ENCODE peak calls at places on chromosomes 6 and 20, in eight cellular contexts. One of them, this sample, is unnamed.

GRCh38 chr20:1893721-1894470 is 1.3 kb upstream of the SIRPA start:
- DNase-seq in caudate nucleus: peak
- DNase-seq in hepatocyte: no peak
- DNase-seq in CD4-positive, CD25-positive, alpha-beta regulatory T cell: no peak
- DNase-seq in heart right ventricle: no peak
- DNase-seq in IMR-90: no peak
- DNase-seq in PC-3: no peak
- DNase-seq in tibial artery: peak
- DNase-seq in this sample: no peak

GRCh38 chr20:35901678-35902544 is 52.4 kb downstream of the SCAND1 start:
- DNase-seq in caudate nucleus: no peak
- DNase-seq in PC-3: peak
- DNase-seq in IMR-90: peak
- DNase-seq in hepatocyte: peak
- DNase-seq in CD4-positive, CD25-positive, alpha-beta regulatory T cell: no peak
- DNase-seq in tibial artery: no peak
- DNase-seq in heart right ventricle: no peak
- DNase-seq in this sample: no peak

GRCh38 chr6:35663447-35664235 is 25.1 kb downstream of the FKBP5 start:
- DNase-seq in tibial artery: no peak
- DNase-seq in PC-3: peak
- DNase-seq in CD4-positive, CD25-positive, alpha-beta regulatory T cell: peak
- DNase-seq in IMR-90: peak
- DNase-seq in hepatocyte: no peak
- DNase-seq in heart right ventricle: no peak
- DNase-seq in caudate nucleus: no peak
- DNase-seq in this sample: no peak

GRCh38 chr6:89221971-89222887 is 5.1 kb upstream of the GABRR1 start:
- DNase-seq in IMR-90: no peak
- DNase-seq in caudate nucleus: no peak
- DNase-seq in tibial artery: no peak
- DNase-seq in hepatocyte: no peak
- DNase-seq in PC-3: peak
- DNase-seq in CD4-positive, CD25-positive, alpha-beta regulatory T cell: no peak
- DNase-seq in heart right ventricle: no peak
- DNase-seq in this sample: no peak

GRCh38 chr6:155883334-155883731 is 427.7 kb upstream of the NOX3 start:
- DNase-seq in CD4-positive, CD25-positive, alpha-beta regulatory T cell: no peak
- DNase-seq in PC-3: no peak
- DNase-seq in hepatocyte: no peak
- DNase-seq in IMR-90: no peak
- DNase-seq in heart right ventricle: no peak
- DNase-seq in tibial artery: no peak
- DNase-seq in caudate nucleus: no peak
- DNase-seq in this sample: no peak

GRCh38 chr6:3651698-3652229 is 99.7 kb downstream of the PXDC1 start:
- DNase-seq in PC-3: no peak
- DNase-seq in hepatocyte: no peak
- DNase-seq in caudate nucleus: no peak
- DNase-seq in heart right ventricle: no peak
- DNase-seq in tibial artery: no peak
- DNase-seq in CD4-positive, CD25-positive, alpha-beta regulatory T cell: no peak
- DNase-seq in IMR-90: no peak
- DNase-seq in this sample: no peak

GRCh38 chr20:23655551-23656211 is 17.9 kb upstream of the CST3 start:
- DNase-seq in caudate nucleus: peak
- DNase-seq in CD4-positive, CD25-positive, alpha-beta regulatory T cell: no peak
- DNase-seq in PC-3: no peak
- DNase-seq in heart right ventricle: peak
- DNase-seq in hepatocyte: no peak
- DNase-seq in tibial artery: peak
- DNase-seq in IMR-90: no peak
- DNase-seq in this sample: no peak

GRCh38 chr6:29926081-29926794 is 16.1 kb upstream of the HLA-A start:
- DNase-seq in hepatocyte: peak
- DNase-seq in CD4-positive, CD25-positive, alpha-beta regulatory T cell: peak
- DNase-seq in tibial artery: no peak
- DNase-seq in heart right ventricle: no peak
- DNase-seq in caudate nucleus: no peak
- DNase-seq in PC-3: no peak
- DNase-seq in IMR-90: peak
- DNase-seq in this sample: peak

GRCh38 chr20:62655291-62656204 is 13.2 kb downstream of the SLCO4A1 start:
- DNase-seq in caudate nucleus: no peak
- DNase-seq in CD4-positive, CD25-positive, alpha-beta regulatory T cell: no peak
- DNase-seq in tibial artery: no peak
- DNase-seq in hepatocyte: no peak
- DNase-seq in PC-3: no peak
- DNase-seq in IMR-90: no peak
- DNase-seq in heart right ventricle: no peak
- DNase-seq in this sample: no peak

GRCh38 chr6:150443621-150444020 is 74.8 kb downstream of the IYD start:
- DNase-seq in heart right ventricle: no peak
- DNase-seq in hepatocyte: no peak
- DNase-seq in tibial artery: no peak
- DNase-seq in caudate nucleus: no peak
- DNase-seq in IMR-90: no peak
- DNase-seq in PC-3: no peak
- DNase-seq in CD4-positive, CD25-positive, alpha-beta regulatory T cell: no peak
- DNase-seq in this sample: no peak

GRCh38 chr20:36384022-36384619 is 78.0 kb downstream of the DLGAP4 start:
- DNase-seq in tibial artery: no peak
- DNase-seq in CD4-positive, CD25-positive, alpha-beta regulatory T cell: peak
- DNase-seq in caudate nucleus: no peak
- DNase-seq in IMR-90: peak
- DNase-seq in PC-3: peak
- DNase-seq in heart right ventricle: no peak
- DNase-seq in hepatocyte: peak
- DNase-seq in this sample: no peak

GRCh38 chr6:56040875-56041274 is 165.5 kb upstream of the BMP5 start:
- DNase-seq in PC-3: no peak
- DNase-seq in hepatocyte: no peak
- DNase-seq in tibial artery: no peak
- DNase-seq in heart right ventricle: no peak
- DNase-seq in CD4-positive, CD25-positive, alpha-beta regulatory T cell: no peak
- DNase-seq in IMR-90: peak
- DNase-seq in caudate nucleus: no peak
- DNase-seq in this sample: no peak

GRCh38 chr6:75222261-75222660 is 16.4 kb upstream of the COL12A1 start:
- DNase-seq in PC-3: no peak
- DNase-seq in heart right ventricle: no peak
- DNase-seq in caudate nucleus: no peak
- DNase-seq in tibial artery: no peak
- DNase-seq in hepatocyte: no peak
- DNase-seq in IMR-90: no peak
- DNase-seq in CD4-positive, CD25-positive, alpha-beta regulatory T cell: no peak
- DNase-seq in this sample: no peak

GRCh38 chr6:165985926-165986646 is 181.6 kb downstream of the TBXT start:
- DNase-seq in CD4-positive, CD25-positive, alpha-beta regulatory T cell: no peak
- DNase-seq in IMR-90: no peak
- DNase-seq in PC-3: no peak
- DNase-seq in caudate nucleus: no peak
- DNase-seq in heart right ventricle: no peak
- DNase-seq in tibial artery: no peak
- DNase-seq in hepatocyte: no peak
- DNase-seq in this sample: no peak

GRCh38 chr20:56630506-56631317 is 1.6 kb downstream of the TFAP2C start:
- DNase-seq in caudate nucleus: no peak
- DNase-seq in PC-3: peak
- DNase-seq in tibial artery: no peak
- DNase-seq in IMR-90: no peak
- DNase-seq in heart right ventricle: peak
- DNase-seq in hepatocyte: peak
- DNase-seq in CD4-positive, CD25-positive, alpha-beta regulatory T cell: no peak
- DNase-seq in this sample: no peak

GRCh38 chr6:44416103-44416502 is 28.6 kb downstream of the CDC5L start:
- DNase-seq in IMR-90: peak
- DNase-seq in PC-3: peak
- DNase-seq in hepatocyte: peak
- DNase-seq in tibial artery: no peak
- DNase-seq in CD4-positive, CD25-positive, alpha-beta regulatory T cell: no peak
- DNase-seq in heart right ventricle: no peak
- DNase-seq in caudate nucleus: no peak
- DNase-seq in this sample: no peak
- H3K27ac ChIP-seq in IMR-90: no peak
- H3K27ac ChIP-seq in PC-3: no peak
- H3K27ac ChIP-seq in hepatocyte: peak
- H3K27ac ChIP-seq in tibial artery: no peak
- H3K27ac ChIP-seq in CD4-positive, CD25-positive, alpha-beta regulatory T cell: no peak
- H3K27ac ChIP-seq in heart right ventricle: no peak
- H3K27ac ChIP-seq in caudate nucleus: no peak
- H3K27ac ChIP-seq in this sample: no peak

GRCh38 chr6:7201444-7201731 is 93.6 kb downstream of the RREB1 start:
- DNase-seq in IMR-90: no peak
- DNase-seq in hepatocyte: no peak
- DNase-seq in tibial artery: no peak
- DNase-seq in caudate nucleus: no peak
- DNase-seq in CD4-positive, CD25-positive, alpha-beta regulatory T cell: no peak
- DNase-seq in heart right ventricle: no peak
- DNase-seq in PC-3: no peak
- DNase-seq in this sample: no peak
- H3K27ac ChIP-seq in IMR-90: no peak
- H3K27ac ChIP-seq in hepatocyte: peak
- H3K27ac ChIP-seq in tibial artery: no peak
- H3K27ac ChIP-seq in caudate nucleus: no peak
- H3K27ac ChIP-seq in CD4-positive, CD25-positive, alpha-beta regulatory T cell: no peak
- H3K27ac ChIP-seq in heart right ventricle: no peak
- H3K27ac ChIP-seq in PC-3: no peak
- H3K27ac ChIP-seq in this sample: peak

GRCh38 chr20:25282034-25282781 is 34.3 kb downstream of the PYGB start:
- DNase-seq in hepatocyte: no peak
- DNase-seq in IMR-90: no peak
- DNase-seq in caudate nucleus: no peak
- DNase-seq in PC-3: no peak
- DNase-seq in tibial artery: peak
- DNase-seq in heart right ventricle: no peak
- DNase-seq in CD4-positive, CD25-positive, alpha-beta regulatory T cell: no peak
- DNase-seq in this sample: no peak

GRCh38 chr20:25285091-25285647 is 37.3 kb downstream of the PYGB start:
- DNase-seq in PC-3: no peak
- DNase-seq in CD4-positive, CD25-positive, alpha-beta regulatory T cell: no peak
- DNase-seq in IMR-90: no peak
- DNase-seq in caudate nucleus: no peak
- DNase-seq in heart right ventricle: no peak
- DNase-seq in tibial artery: peak
- DNase-seq in hepatocyte: no peak
- DNase-seq in this sample: no peak

GRCh38 chr20:25284131-25284601 is 36.3 kb downstream of the PYGB start:
- DNase-seq in CD4-positive, CD25-positive, alpha-beta regulatory T cell: no peak
- DNase-seq in tibial artery: peak
- DNase-seq in caudate nucleus: no peak
- DNase-seq in PC-3: no peak
- DNase-seq in heart right ventricle: no peak
- DNase-seq in IMR-90: no peak
- DNase-seq in hepatocyte: no peak
- DNase-seq in this sample: no peak

GRCh38 chr20:25282796-25283195 is 34.9 kb downstream of the PYGB start:
- DNase-seq in caudate nucleus: no peak
- DNase-seq in tibial artery: peak
- DNase-seq in IMR-90: no peak
- DNase-seq in heart right ventricle: no peak
- DNase-seq in CD4-positive, CD25-positive, alpha-beta regulatory T cell: no peak
- DNase-seq in hepatocyte: no peak
- DNase-seq in PC-3: no peak
- DNase-seq in this sample: no peak

GRCh38 chr20:25283221-25283951 is 35.5 kb downstream of the PYGB start:
- DNase-seq in caudate nucleus: no peak
- DNase-seq in heart right ventricle: no peak
- DNase-seq in PC-3: no peak
- DNase-seq in IMR-90: no peak
- DNase-seq in CD4-positive, CD25-positive, alpha-beta regulatory T cell: no peak
- DNase-seq in hepatocyte: no peak
- DNase-seq in tibial artery: peak
- DNase-seq in this sample: no peak
- H3K27ac ChIP-seq in caudate nucleus: no peak
- H3K27ac ChIP-seq in heart right ventricle: no peak
- H3K27ac ChIP-seq in PC-3: no peak
- H3K27ac ChIP-seq in IMR-90: no peak
- H3K27ac ChIP-seq in CD4-positive, CD25-positive, alpha-beta regulatory T cell: no peak
- H3K27ac ChIP-seq in hepatocyte: no peak
- H3K27ac ChIP-seq in tibial artery: no peak
- H3K27ac ChIP-seq in this sample: no peak

DNA sequence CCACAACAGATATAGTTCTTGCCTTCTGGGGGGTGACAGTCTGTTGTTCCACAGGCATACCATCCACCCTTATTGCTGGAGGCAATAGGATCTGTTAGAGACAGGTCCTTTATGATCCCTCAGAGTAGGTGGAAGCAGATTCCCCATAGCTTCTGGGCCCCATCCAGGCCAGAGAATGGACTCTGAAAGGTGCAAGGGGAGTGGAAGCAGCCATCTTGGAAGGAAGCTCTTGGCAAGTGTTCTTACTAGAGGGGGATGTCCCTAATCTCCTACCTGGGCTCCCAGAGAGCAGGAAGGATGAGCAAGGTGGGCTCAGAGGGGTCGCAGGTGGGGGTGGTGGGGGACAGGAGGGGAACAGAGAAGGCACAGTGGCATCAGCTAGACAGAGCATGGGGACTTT is 33.4 kb downstream of the CEBPB start:
- DNase-seq in PC-3: no peak
- DNase-seq in heart right ventricle: no peak
- DNase-seq in caudate nucleus: no peak
- DNase-seq in IMR-90: no peak
- DNase-seq in hepatocyte: no peak
- DNase-seq in tibial artery: no peak
- DNase-seq in CD4-positive, CD25-positive, alpha-beta regulatory T cell: no peak
- DNase-seq in this sample: no peak
- H3K27ac ChIP-seq in PC-3: no peak
- H3K27ac ChIP-seq in heart right ventricle: peak
- H3K27ac ChIP-seq in caudate nucleus: no peak
- H3K27ac ChIP-seq in IMR-90: peak
- H3K27ac ChIP-seq in hepatocyte: no peak
- H3K27ac ChIP-seq in tibial artery: peak
- H3K27ac ChIP-seq in CD4-positive, CD25-positive, alpha-beta regulatory T cell: no peak
- H3K27ac ChIP-seq in this sample: peak

DNA sequence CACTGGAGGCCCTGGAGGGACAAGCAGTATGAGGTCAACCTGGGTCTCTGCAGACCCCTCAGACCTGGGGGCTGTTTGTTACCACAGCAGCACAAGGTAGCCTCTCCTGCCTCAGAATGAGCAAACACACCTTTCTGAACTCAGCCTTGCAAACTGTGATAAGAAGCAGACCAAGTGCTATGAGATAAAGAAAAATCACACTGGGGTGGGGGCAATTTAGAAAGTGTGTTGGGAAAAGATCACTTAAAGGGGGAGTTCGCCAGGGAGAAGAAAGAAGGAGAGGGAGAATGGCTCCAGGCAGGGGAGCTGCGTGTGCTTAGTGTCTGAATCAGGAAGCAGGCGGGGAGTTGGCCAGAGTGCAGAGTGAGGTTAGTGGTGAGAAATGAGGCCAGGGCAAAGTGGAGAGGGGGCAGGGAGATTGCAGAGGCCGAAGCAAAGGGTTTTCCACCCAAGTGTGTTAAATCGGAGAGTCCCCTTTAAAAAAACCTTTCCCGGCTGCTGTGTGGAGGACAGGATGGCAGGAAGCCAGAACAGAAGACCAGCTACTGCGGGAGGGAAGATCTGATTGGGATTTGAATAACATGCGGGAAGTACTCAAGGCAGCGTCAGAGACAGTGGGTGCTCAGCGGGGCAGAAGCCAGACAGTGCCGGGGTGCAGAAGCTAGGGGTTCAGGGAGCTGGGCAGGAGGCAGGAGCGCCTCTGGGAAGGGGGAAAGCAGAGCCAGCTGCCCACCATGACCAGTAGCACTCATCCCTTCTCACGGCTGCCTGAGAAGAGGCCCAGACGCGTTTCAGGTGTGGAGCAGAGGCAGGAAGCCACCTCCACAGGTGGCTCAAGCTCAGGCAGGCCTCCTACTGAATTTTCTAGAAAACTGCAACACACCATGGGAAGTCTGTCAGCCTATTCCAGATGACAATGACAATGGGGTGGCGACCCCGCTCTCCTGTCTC is 9.0 kb downstream of the ADA start:
- DNase-seq in heart right ventricle: peak
- DNase-seq in PC-3: peak
- DNase-seq in tibial artery: peak
- DNase-seq in caudate nucleus: peak
- DNase-seq in hepatocyte: peak
- DNase-seq in CD4-positive, CD25-positive, alpha-beta regulatory T cell: peak
- DNase-seq in IMR-90: peak
- DNase-seq in this sample: no peak
- H3K27ac ChIP-seq in heart right ventricle: peak
- H3K27ac ChIP-seq in PC-3: peak
- H3K27ac ChIP-seq in tibial artery: peak
- H3K27ac ChIP-seq in caudate nucleus: peak
- H3K27ac ChIP-seq in hepatocyte: peak
- H3K27ac ChIP-seq in CD4-positive, CD25-positive, alpha-beta regulatory T cell: peak
- H3K27ac ChIP-seq in IMR-90: peak
- H3K27ac ChIP-seq in this sample: peak